ENCODE peak calls at places on chromosomes 5 and 9, in four cellular contexts. One of them, this sample, is unnamed.

GRCh38 chr9:121738969-121739368 is 87.5 kb downstream of the DAB2IP start:
- DNase-seq in CD8-positive, alpha-beta T cell: no peak
- DNase-seq in GM03348: no peak
- DNase-seq in AG04449: no peak
- DNase-seq in this sample: no peak

GRCh38 chr9:33923998-33924701 is 107.2 kb downstream of the UBE2R2 start:
- DNase-seq in CD8-positive, alpha-beta T cell: no peak
- DNase-seq in AG04449: no peak
- DNase-seq in GM03348: no peak
- DNase-seq in this sample: no peak

GRCh38 chr5:139708877-139709586 is 60.9 kb downstream of the CXXC5 start:
- DNase-seq in GM03348: peak
- DNase-seq in AG04449: no peak
- DNase-seq in CD8-positive, alpha-beta T cell: no peak
- DNase-seq in this sample: no peak

GRCh38 chr5:43049216-43049615 is 9.1 kb upstream of the ANXA2R start:
- DNase-seq in AG04449: no peak
- DNase-seq in GM03348: no peak
- DNase-seq in CD8-positive, alpha-beta T cell: no peak
- DNase-seq in this sample: no peak

GRCh38 chr9:87612536-87612935 is 113.4 kb upstream of the CTSL start:
- DNase-seq in AG04449: no peak
- DNase-seq in CD8-positive, alpha-beta T cell: no peak
- DNase-seq in GM03348: no peak
- DNase-seq in this sample: no peak

GRCh38 chr9:126829035-126829434 is 24.2 kb downstream of the ZBTB43 start:
- DNase-seq in AG04449: no peak
- DNase-seq in GM03348: no peak
- DNase-seq in CD8-positive, alpha-beta T cell: no peak
- DNase-seq in this sample: no peak

GRCh38 chr5:167489202-167489601 is 802.2 kb upstream of the WWC1 start:
- DNase-seq in CD8-positive, alpha-beta T cell: no peak
- DNase-seq in AG04449: no peak
- DNase-seq in GM03348: no peak
- DNase-seq in this sample: no peak

GRCh38 chr9:81879501-81879916 is 48.7 kb upstream of the SPATA31D4 start:
- DNase-seq in AG04449: no peak
- DNase-seq in GM03348: no peak
- DNase-seq in CD8-positive, alpha-beta T cell: no peak
- DNase-seq in this sample: no peak

GRCh38 chr5:6159864-6160199 is 218.5 kb downstream of the MED10 start:
- DNase-seq in GM03348: no peak
- DNase-seq in AG04449: no peak
- DNase-seq in CD8-positive, alpha-beta T cell: no peak
- DNase-seq in this sample: no peak

GRCh38 chr9:136225748-136226679 is 19.6 kb downstream of the QSOX2 start:
- DNase-seq in CD8-positive, alpha-beta T cell: peak
- DNase-seq in GM03348: peak
- DNase-seq in AG04449: no peak
- DNase-seq in this sample: peak

GRCh38 chr5:180777475-180777874 is 25.1 kb downstream of the MGAT1 start:
- DNase-seq in GM03348: no peak
- DNase-seq in AG04449: no peak
- DNase-seq in CD8-positive, alpha-beta T cell: no peak
- DNase-seq in this sample: no peak

GRCh38 chr9:87592554-87593394 is 95.1 kb downstream of the DAPK1 start:
- DNase-seq in GM03348: peak
- DNase-seq in AG04449: no peak
- DNase-seq in CD8-positive, alpha-beta T cell: no peak
- DNase-seq in this sample: no peak

This sample was measured in effector CD4-positive, alpha-beta T cell.